ENCODE peak calls at places on chromosomes 2 and 18, in eight cellular contexts. Y, W, P, Q, G, I, N and D are unnamed samples.

GRCh38 chr2:191728710-191729597 is 51.0 kb downstream of the NABP1 start:
- DNase-seq in W (no peak), Q (peak; percentile 44), I (peak; percentile 40), G (peak; percentile 13), Y (no peak), N (no peak), P (no peak), D (no peak)

GRCh38 chr2:109239720-109240119 is 110.7 kb downstream of the SH3RF3 start:
- DNase-seq in G (peak; percentile 14), P (no peak), Q (peak; percentile 93), W (no peak), Y (no peak), N (peak; percentile 50), I (peak; percentile 39), D (peak; percentile 28)

GRCh38 chr2:161061786-161062185 is 98.4 kb upstream of the TANK start:
- DNase-seq in I (no peak), Y (no peak), P (no peak), N (no peak), W (no peak), Q (no peak), G (no peak), D (no peak)

GRCh38 chr18:54338230-54338629 is 19.4 kb downstream of the STARD6 start:
- DNase-seq in Q (no peak), G (no peak), Y (no peak), W (no peak), N (no peak), P (no peak), I (no peak), D (no peak)

GRCh38 chr2:168054657-168055056 is 192.7 kb downstream of the STK39 start:
- DNase-seq in I (no peak), G (no peak), Y (no peak), Q (no peak), W (no peak), P (no peak), N (no peak), D (no peak)

GRCh38 chr2:136441979-136442378 is 323.4 kb upstream of the THSD7B start:
- DNase-seq in I (no peak), G (no peak), Y (no peak), P (no peak), N (no peak), W (no peak), Q (no peak), D (no peak)

GRCh38 chr2:134143568-134143967 is 110.3 kb upstream of the MGAT5 start:
- DNase-seq in P (no peak), G (no peak), Y (no peak), I (no peak), W (no peak), Q (no peak), N (no peak), D (no peak)

GRCh38 chr2:395886-396285 is 108.0 kb upstream of the ALKAL2 start:
- DNase-seq in Q (no peak), P (no peak), Y (no peak), I (no peak), N (no peak), W (no peak), G (no peak), D (no peak)

GRCh38 chr2:19722486-19723420 is 179.0 kb downstream of the TTC32 start:
- DNase-seq in P (peak; percentile 34), G (no peak), Y (no peak), I (no peak), W (no peak), Q (no peak), N (no peak), D (no peak)

GRCh38 chr2:169362346-169363026 is at the start of gene LRP2:
- DNase-seq in Q (no peak), N (no peak), I (no peak), Y (no peak), W (no peak), G (no peak), P (peak; percentile 4), D (no peak)

GRCh38 chr2:109266998-109267854 is 138.2 kb downstream of the SH3RF3 start:
- DNase-seq in G (no peak), W (no peak), Q (peak; percentile 32), P (peak; percentile 58), I (peak; percentile 35), Y (no peak), N (no peak), D (no peak)

GRCh38 chr2:75787532-75788132 is 76.9 kb upstream of the GCFC2 start:
- DNase-seq in G (peak; percentile 23), Q (peak; percentile 69), I (peak; percentile 32), W (no peak), P (peak; percentile 57), N (peak; percentile 3), Y (no peak), D (no peak)

GRCh38 chr2:26647981-26648380 is 6.8 kb upstream of the CIB4 start:
- DNase-seq in W (no peak), P (no peak), I (no peak), Q (no peak), G (no peak), Y (peak; percentile 31), N (no peak), D (no peak)

GRCh38 chr18:79914614-79915160 is 36.8 kb downstream of the SLC66A2 start:
- DNase-seq in N (no peak), Y (peak; percentile 75), I (no peak), G (no peak), W (no peak), P (no peak), Q (no peak), D (no peak)

GRCh38 chr2:129902731-129903585 is 76.5 kb upstream of the RAB6C start:
- DNase-seq in P (no peak), W (no peak), Y (peak; percentile 76), Q (no peak), I (no peak), G (no peak), N (no peak), D (no peak)

GRCh38 chr2:129901754-129902415 is 77.6 kb upstream of the RAB6C start:
- DNase-seq in I (no peak), P (no peak), N (no peak), W (no peak), Y (peak; percentile 54), G (no peak), Q (no peak), D (no peak)

GRCh38 chr2:129905664-129906081 is 73.8 kb upstream of the RAB6C start:
- DNase-seq in G (no peak), Y (peak; percentile 76), W (no peak), Q (no peak), I (no peak), N (no peak), P (no peak), D (no peak)

GRCh38 chr2:129904532-129905446 is 74.7 kb upstream of the RAB6C start:
- DNase-seq in W (no peak), Q (no peak), Y (peak; percentile 39), I (no peak), N (no peak), G (no peak), P (no peak), D (no peak)

GRCh38 chr2:129903586-129904425 is 75.7 kb upstream of the RAB6C start:
- DNase-seq in G (no peak), P (no peak), I (no peak), Q (no peak), N (no peak), Y (peak; percentile 76), W (no peak), D (no peak)
- TF ChIP-seq CTCF in G (peak; percentile 22), P (no peak), I (no peak), Q (peak; percentile 22), N (no peak), Y (no peak), W (no peak), D (no peak)

GRCh38 chr2:170715932-170716777 is 1.0 kb downstream of the SP5 start:
- DNase-seq in N (no peak), I (no peak), P (no peak), Q (no peak), Y (no peak), W (no peak), G (no peak), D (no peak)
- H3K4me3 ChIP-seq in N (peak overlapping the region; percentile 54), I (no peak overlapping the region), P (no peak overlapping the region), Q (peak overlapping the region; percentile 74), Y (peak overlapping the region; percentile 7), W (peak overlapping the region; percentile 47), G (no peak overlapping the region), D (no peak overlapping the region)

DNA sequence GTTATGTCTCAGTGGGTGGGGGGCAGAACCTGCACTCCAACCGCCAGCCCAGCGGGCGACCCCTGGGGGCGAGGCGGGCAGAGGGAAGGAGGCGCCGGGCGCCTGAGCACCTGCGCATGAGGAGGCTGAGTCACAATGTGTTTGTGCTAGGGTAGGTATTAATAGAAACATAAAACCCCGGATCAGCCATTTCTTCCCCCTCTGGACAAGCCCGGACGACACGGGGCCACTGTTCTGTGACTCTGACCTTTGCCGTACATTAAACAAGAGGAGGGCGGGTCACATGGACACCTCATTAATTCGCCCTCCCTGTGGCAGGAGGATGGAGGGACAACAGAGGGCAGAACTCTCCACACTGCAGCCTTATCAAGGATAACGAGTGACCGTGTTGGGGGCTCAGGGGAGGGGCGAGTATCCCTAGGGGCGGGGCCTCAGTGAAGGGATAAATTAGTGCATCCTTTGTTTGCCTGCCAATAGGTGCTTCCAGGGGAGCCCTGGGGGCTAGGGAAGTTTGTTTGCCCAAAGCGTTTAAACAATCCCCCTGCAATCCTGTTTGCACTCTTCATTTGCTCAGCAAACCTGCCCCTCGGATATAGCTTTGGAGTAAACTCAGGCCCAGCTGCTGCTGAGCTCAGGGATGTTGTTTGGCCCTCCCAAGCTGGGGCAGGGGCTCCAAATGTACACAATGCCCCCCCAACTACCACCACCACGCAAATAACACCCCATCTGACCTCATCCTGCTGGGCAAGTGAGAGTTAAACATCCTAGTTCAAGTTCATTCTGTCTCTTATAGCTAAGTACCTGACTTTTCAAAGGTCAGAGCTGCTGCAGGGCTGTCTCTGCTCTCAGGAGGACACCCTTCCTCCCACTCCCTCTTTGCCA is 171.2 kb upstream of the GLI2 start:
- DNase-seq in N (no peak), I (no peak), W (no peak), Q (no peak), G (no peak), Y (no peak), P (no peak), D (no peak)
- TF ChIP-seq CTCF in N (no peak), I (no peak), W (no peak), Q (no peak), G (no peak), Y (no peak), P (no peak), D (no peak)

DNA sequence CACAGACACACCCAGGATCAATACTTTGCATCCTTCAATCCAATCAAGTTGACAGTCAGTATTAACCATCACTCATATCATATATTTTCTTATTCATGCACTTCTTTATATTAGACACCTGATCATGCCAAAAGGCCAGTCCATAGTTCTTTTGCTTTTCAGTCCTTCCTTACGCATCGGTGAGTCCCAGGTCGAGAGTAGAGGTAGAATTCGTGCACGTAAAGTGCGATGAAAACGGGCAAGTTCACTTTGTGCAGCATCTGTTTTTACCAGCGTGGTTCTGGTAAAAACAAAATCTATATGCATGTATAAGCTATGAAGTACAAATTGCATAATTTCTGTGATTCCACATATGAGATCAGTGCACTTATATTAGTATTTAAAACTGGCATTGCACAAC is 1.2 kb upstream of the COPS8 start:
- DNase-seq in Q (no peak), N (no peak), W (no peak), G (no peak), P (no peak), Y (no peak), I (no peak), D (no peak)
- H3K4me3 ChIP-seq in Q (peak overlapping the region; percentile 98), N (peak overlapping the region; percentile 77), W (no peak overlapping the region), G (no peak overlapping the region), P (no peak overlapping the region), Y (no peak overlapping the region), I (peak overlapping the region; percentile 92), D (peak overlapping the region; percentile 83)